ENCODE peak calls at places on chromosomes 13 and 19, in five cellular contexts. One of them, this sample, is unnamed.

GRCh38 chr19:18280247-18281081 is 958 bp downstream of the JUND start:
- DNase-seq in heart right ventricle: peak; percentile 67
- DNase-seq in IMR-90: peak; percentile 69
- DNase-seq in cardiac muscle cell: peak; percentile 79
- DNase-seq in pancreas: peak; percentile 84
- DNase-seq in this sample: peak; percentile 76

GRCh38 chr19:20367811-20368294 is 197.7 kb downstream of the ZNF737 start:
- DNase-seq in heart right ventricle: no peak
- DNase-seq in IMR-90: no peak
- DNase-seq in cardiac muscle cell: peak; percentile 52
- DNase-seq in pancreas: peak; percentile 55
- DNase-seq in this sample: no peak

GRCh38 chr13:45137501-45137880 is 17.2 kb downstream of the GTF2F2 start:
- DNase-seq in heart right ventricle: no peak
- DNase-seq in IMR-90: no peak
- DNase-seq in cardiac muscle cell: no peak
- DNase-seq in pancreas: no peak
- DNase-seq in this sample: no peak

GRCh38 chr19:11414544-11414943 is 4.6 kb downstream of the RGL3 start:
- DNase-seq in heart right ventricle: no peak
- DNase-seq in IMR-90: no peak
- DNase-seq in cardiac muscle cell: no peak
- DNase-seq in pancreas: no peak
- DNase-seq in this sample: no peak

GRCh38 chr13:65339236-65339635 is 1890.9 kb downstream of the PCDH9 start:
- DNase-seq in heart right ventricle: no peak
- DNase-seq in IMR-90: peak; percentile 59
- DNase-seq in cardiac muscle cell: no peak
- DNase-seq in pancreas: no peak
- DNase-seq in this sample: no peak

GRCh38 chr19:35114656-35115537 is 726 bp upstream of the FXYD3 start:
- DNase-seq in heart right ventricle: peak; percentile 63
- DNase-seq in IMR-90: peak; percentile 27
- DNase-seq in cardiac muscle cell: peak; percentile 74
- DNase-seq in pancreas: peak; percentile 70
- DNase-seq in this sample: peak; percentile 72

GRCh38 chr13:72504026-72504925 is 223.2 kb downstream of the MZT1 start:
- DNase-seq in heart right ventricle: no peak
- DNase-seq in IMR-90: no peak
- DNase-seq in cardiac muscle cell: no peak
- DNase-seq in pancreas: no peak
- DNase-seq in this sample: no peak

GRCh38 chr19:19348266-19348665 is 27.6 kb downstream of the MAU2 start:
- DNase-seq in heart right ventricle: no peak
- DNase-seq in IMR-90: no peak
- DNase-seq in cardiac muscle cell: no peak
- DNase-seq in pancreas: no peak
- DNase-seq in this sample: no peak

GRCh38 chr13:27168870-27169525 is 2.6 kb downstream of the USP12 start:
- DNase-seq in heart right ventricle: no peak
- DNase-seq in IMR-90: peak; percentile 39
- DNase-seq in cardiac muscle cell: no peak
- DNase-seq in pancreas: no peak
- DNase-seq in this sample: no peak

GRCh38 chr19:27672309-27673047 is 1540.5 kb downstream of the UQCRFS1 start:
- DNase-seq in heart right ventricle: peak; percentile 56
- DNase-seq in IMR-90: no peak
- DNase-seq in cardiac muscle cell: no peak
- DNase-seq in pancreas: no peak
- DNase-seq in this sample: peak; percentile 32

DNA sequence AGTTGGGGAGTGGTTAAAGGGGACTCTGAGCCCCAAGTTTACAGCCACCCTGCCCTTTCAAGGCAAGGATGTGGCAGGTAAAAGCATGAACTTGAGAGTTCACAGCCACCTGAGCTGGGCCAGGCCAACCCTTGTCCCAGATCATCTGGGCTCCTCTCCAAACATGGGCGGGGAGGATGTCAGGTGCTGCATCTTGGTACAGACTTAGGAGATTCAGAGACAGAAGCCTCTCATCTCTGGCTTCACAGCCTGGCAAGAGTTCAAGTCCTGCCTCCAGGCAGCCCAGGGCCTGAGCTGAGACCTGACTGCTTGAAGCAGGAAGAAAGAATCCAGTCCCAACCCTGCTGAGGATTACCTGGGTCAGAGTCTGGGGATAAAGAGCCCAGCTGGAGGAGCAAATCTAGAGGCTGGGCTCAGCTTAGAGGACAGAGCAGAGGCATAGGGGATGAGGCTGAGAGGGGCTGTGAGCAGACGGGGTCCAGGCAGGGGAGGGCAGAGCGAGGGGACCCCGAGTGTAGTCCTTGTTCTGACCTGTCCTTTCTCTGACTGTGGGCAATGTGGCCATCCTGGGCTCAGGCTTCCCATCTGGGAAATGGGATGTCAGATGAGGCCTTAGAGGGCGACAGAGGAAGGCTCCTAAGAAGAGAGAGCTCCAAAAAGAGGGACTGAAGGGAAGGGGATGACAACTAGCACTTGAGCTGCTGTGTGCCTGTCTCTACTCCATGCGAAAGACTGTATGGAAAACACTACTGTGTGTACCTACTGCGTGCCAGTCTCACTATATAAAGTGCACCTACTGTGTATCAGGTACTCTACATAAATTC is 6.7 kb upstream of the OR10H5 start:
- DNase-seq in heart right ventricle: no peak
- DNase-seq in IMR-90: no peak
- DNase-seq in cardiac muscle cell: no peak
- DNase-seq in pancreas: peak; percentile 12
- DNase-seq in this sample: no peak
- H3K27ac ChIP-seq in heart right ventricle: peak overlapping the region; percentile 80
- H3K27ac ChIP-seq in IMR-90: no peak overlapping the region
- H3K27ac ChIP-seq in cardiac muscle cell: no peak overlapping the region
- H3K27ac ChIP-seq in pancreas: no peak overlapping the region
- H3K27ac ChIP-seq in this sample: peak overlapping the region; percentile 85

DNA sequence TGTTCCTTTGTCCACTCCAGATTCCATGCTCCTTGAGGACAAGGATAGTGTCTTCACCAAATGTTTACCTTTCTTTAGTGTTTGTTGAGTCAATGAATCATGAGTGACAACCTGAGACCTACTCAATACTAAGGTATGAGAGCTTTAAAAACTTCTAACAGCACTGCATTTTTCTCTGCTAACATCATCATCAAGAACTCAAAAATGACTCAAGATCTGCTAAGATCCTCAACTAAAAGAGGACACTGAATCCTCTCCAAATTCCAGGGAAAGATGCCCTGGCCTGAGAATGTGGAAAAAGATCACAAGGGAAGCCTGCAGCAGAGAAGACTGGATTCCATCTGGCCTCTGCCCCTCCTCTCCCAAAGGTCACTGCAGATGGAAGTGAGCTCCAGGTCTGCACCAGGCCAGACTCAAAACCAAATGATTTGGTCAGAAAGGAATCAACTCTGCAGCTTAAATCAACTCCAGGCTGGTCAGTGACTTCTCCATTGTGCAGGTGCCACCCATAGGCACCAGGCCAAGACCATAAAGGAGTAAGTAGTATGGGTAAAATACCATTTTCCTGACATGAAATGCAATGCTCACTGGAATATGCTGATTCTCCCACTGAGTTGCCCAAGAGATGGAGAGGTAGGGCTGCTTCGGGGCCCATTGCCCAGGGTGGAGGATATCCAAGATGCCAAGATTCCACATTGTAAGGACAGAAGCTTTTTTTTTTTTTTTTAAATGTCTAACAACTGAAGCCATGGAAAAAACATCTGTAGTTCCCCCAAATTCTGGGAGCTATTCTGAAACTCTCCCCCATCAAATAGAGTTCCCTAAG is 89.5 kb upstream of the DOCK9 start:
- DNase-seq in heart right ventricle: no peak
- DNase-seq in IMR-90: peak; percentile 85
- DNase-seq in cardiac muscle cell: no peak
- DNase-seq in pancreas: no peak
- DNase-seq in this sample: no peak
- TF ChIP-seq CTCF in heart right ventricle: no peak
- TF ChIP-seq CTCF in IMR-90: no peak
- TF ChIP-seq CTCF in cardiac muscle cell: no peak
- TF ChIP-seq CTCF in pancreas: no peak
- TF ChIP-seq CTCF in this sample: no peak

GRCh38 chr19:8476524-8476923 is 25.9 kb downstream of the PRAM1 start:
- DNase-seq in heart right ventricle: peak; percentile 27
- DNase-seq in IMR-90: no peak
- DNase-seq in cardiac muscle cell: no peak
- DNase-seq in pancreas: no peak
- DNase-seq in this sample: no peak
- H3K36me3 ChIP-seq in heart right ventricle: no peaks in the 10 kb centered on the region
- H3K36me3 ChIP-seq in IMR-90: peaks cover 58% of the 10 kb centered on the region
- H3K36me3 ChIP-seq in cardiac muscle cell: peaks cover 43% of the 10 kb centered on the region
- H3K36me3 ChIP-seq in pancreas: peaks cover 21% of the 10 kb centered on the region
- H3K36me3 ChIP-seq in this sample: peaks cover 76% of the 10 kb centered on the region

GRCh38 chr19:14115761-14116160 is 1.8 kb downstream of the PRKACA start:
- DNase-seq in heart right ventricle: no peak
- DNase-seq in IMR-90: no peak
- DNase-seq in cardiac muscle cell: no peak
- DNase-seq in pancreas: no peak
- DNase-seq in this sample: no peak
- H3K27ac ChIP-seq in heart right ventricle: peak overlapping the region; percentile 93
- H3K27ac ChIP-seq in IMR-90: no peak overlapping the region
- H3K27ac ChIP-seq in cardiac muscle cell: peak overlapping the region; percentile 75
- H3K27ac ChIP-seq in pancreas: no peak overlapping the region
- H3K27ac ChIP-seq in this sample: peak overlapping the region; percentile 100

DNA sequence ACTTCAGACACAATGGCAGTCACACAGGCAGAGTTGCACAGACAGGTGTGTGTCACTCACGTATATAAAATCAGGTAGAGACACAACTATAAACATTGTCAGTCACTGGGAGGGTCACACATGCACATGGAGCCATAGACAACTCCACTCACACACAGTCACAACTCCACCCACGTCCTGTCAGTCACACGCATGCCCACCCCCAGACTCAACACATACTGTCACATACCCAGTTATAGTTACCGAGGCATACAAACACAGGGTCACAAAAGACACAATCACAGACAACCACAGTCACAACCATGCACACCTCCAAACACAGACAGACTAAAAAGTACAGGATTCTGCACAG is 1.5 kb downstream of the NUMBL start:
- DNase-seq in heart right ventricle: no peak
- DNase-seq in IMR-90: no peak
- DNase-seq in cardiac muscle cell: no peak
- DNase-seq in pancreas: no peak
- DNase-seq in this sample: no peak
- TF ChIP-seq CTCF in heart right ventricle: no peak
- TF ChIP-seq CTCF in IMR-90: no peak
- TF ChIP-seq CTCF in cardiac muscle cell: no peak
- TF ChIP-seq CTCF in pancreas: no peak
- TF ChIP-seq CTCF in this sample: no peak

GRCh38 chr19:15268928-15269253 is 36.6 kb upstream of the EPHX3 start:
- DNase-seq in heart right ventricle: no peak
- DNase-seq in IMR-90: no peak
- DNase-seq in cardiac muscle cell: no peak
- DNase-seq in pancreas: no peak
- DNase-seq in this sample: no peak
- H3K36me3 ChIP-seq in heart right ventricle: peaks cover under 1% of the 10 kb centered on the region
- H3K36me3 ChIP-seq in IMR-90: peaks cover 66% of the 10 kb centered on the region
- H3K36me3 ChIP-seq in cardiac muscle cell: peaks cover 23% of the 10 kb centered on the region
- H3K36me3 ChIP-seq in pancreas: peaks cover 8% of the 10 kb centered on the region
- H3K36me3 ChIP-seq in this sample: peaks cover 75% of the 10 kb centered on the region

GRCh38 chr19:2046046-2046907 is 4.8 kb downstream of the MKNK2 start:
- DNase-seq in heart right ventricle: no peak
- DNase-seq in IMR-90: no peak
- DNase-seq in cardiac muscle cell: no peak
- DNase-seq in pancreas: peak; percentile 45
- DNase-seq in this sample: no peak

GRCh38 chr19:2043864-2044708 is 7.0 kb downstream of the MKNK2 start:
- DNase-seq in heart right ventricle: no peak
- DNase-seq in IMR-90: no peak
- DNase-seq in cardiac muscle cell: no peak
- DNase-seq in pancreas: peak; percentile 50
- DNase-seq in this sample: no peak

GRCh38 chr19:2047076-2047448 is 4.0 kb downstream of the MKNK2 start:
- DNase-seq in heart right ventricle: no peak
- DNase-seq in IMR-90: no peak
- DNase-seq in cardiac muscle cell: no peak
- DNase-seq in pancreas: no peak
- DNase-seq in this sample: no peak

GRCh38 chr19:2044709-2045500 is 6.1 kb downstream of the MKNK2 start:
- DNase-seq in heart right ventricle: no peak
- DNase-seq in IMR-90: no peak
- DNase-seq in cardiac muscle cell: no peak
- DNase-seq in pancreas: peak; percentile 39
- DNase-seq in this sample: no peak

GRCh38 chr19:2045501-2046045 is 5.5 kb downstream of the MKNK2 start:
- DNase-seq in heart right ventricle: no peak
- DNase-seq in IMR-90: no peak
- DNase-seq in cardiac muscle cell: no peak
- DNase-seq in pancreas: peak; percentile 87
- DNase-seq in this sample: no peak
- H3K27ac ChIP-seq in heart right ventricle: peak overlapping the region; percentile 87
- H3K27ac ChIP-seq in IMR-90: no peak overlapping the region
- H3K27ac ChIP-seq in cardiac muscle cell: no peak overlapping the region
- H3K27ac ChIP-seq in pancreas: peak overlapping the region; percentile 51
- H3K27ac ChIP-seq in this sample: peak overlapping the region; percentile 100

This sample was measured in left ventricle myocardium inferior.